ENCODE peak calls at places on chromosome 3, in six cellular contexts. J, O, V, Y, E and L are unnamed samples.

GRCh38 chr3:144770291-144770690 is 798.7 kb downstream of the DIPK2A start:
- DNase-seq in J (no peak), Y (no peak), E (no peak), O (no peak), V (no peak), L (no peak)

GRCh38 chr3:14156843-14157561 is 21.4 kb downstream of the XPC start:
- DNase-seq in O (no peak), Y (no peak), J (no peak), E (no peak), V (no peak), L (peak)

GRCh38 chr3:193403307-193403706 is 24.8 kb upstream of the ATP13A5 start:
- DNase-seq in V (no peak), O (no peak), J (no peak), Y (no peak), E (no peak), L (no peak)

GRCh38 chr3:57382933-57383332 is 90.4 kb upstream of the ASB14 start:
- DNase-seq in V (no peak), E (no peak), Y (no peak), J (no peak), O (no peak), L (no peak)

GRCh38 chr3:66107855-66108254 is 69.1 kb upstream of the MAGI1 start:
- DNase-seq in J (no peak), O (no peak), E (no peak), V (no peak), Y (peak), L (no peak)

GRCh38 chr3:66991478-66991877 is 6.6 kb upstream of the KBTBD8 start:
- DNase-seq in Y (no peak), V (no peak), J (no peak), O (no peak), E (no peak), L (no peak)

GRCh38 chr3:133412511-133413165 is 12.8 kb downstream of the BFSP2 start:
- DNase-seq in E (no peak), O (peak), J (no peak), Y (no peak), V (no peak), L (no peak)

GRCh38 chr3:31253782-31254181 is 278.9 kb upstream of the STT3B start:
- DNase-seq in O (no peak), V (no peak), J (no peak), E (no peak), Y (no peak), L (no peak)

GRCh38 chr3:152356870-152357276 is 88.1 kb downstream of the MBNL1 start:
- DNase-seq in O (no peak), Y (no peak), V (no peak), E (no peak), J (no peak), L (no peak)

GRCh38 chr3:161284989-161285388 is 63.9 kb downstream of the NMD3 start:
- DNase-seq in V (no peak), J (no peak), E (peak), Y (no peak), O (no peak), L (no peak)

GRCh38 chr3:186281172-186281571 is 80.9 kb downstream of the DGKG start:
- DNase-seq in V (no peak), J (no peak), E (no peak), Y (no peak), O (no peak), L (no peak)

GRCh38 chr3:180382781-180383180 is 219.2 kb upstream of the TTC14 start:
- DNase-seq in J (no peak), E (no peak), O (no peak), V (no peak), Y (no peak), L (no peak)

GRCh38 chr3:71332813-71333212 is 250.7 kb downstream of the FOXP1 start:
- DNase-seq in E (no peak), O (no peak), J (no peak), V (no peak), Y (no peak), L (no peak)

GRCh38 chr3:42070089-42070885 is 20.9 kb upstream of the TRAK1 start:
- DNase-seq in Y (no peak), J (no peak), E (no peak), V (peak), O (no peak), L (no peak)

GRCh38 chr3:16937421-16937820 is 52.7 kb downstream of the PLCL2 start:
- DNase-seq in O (no peak), J (no peak), V (no peak), E (no peak), Y (no peak), L (no peak)

GRCh38 chr3:74295479-74295878 is 319.0 kb downstream of the CNTN3 start:
- DNase-seq in Y (no peak), O (no peak), J (no peak), E (no peak), V (no peak), L (no peak)

GRCh38 chr3:43017038-43017437 is 37.9 kb downstream of the GASK1A start:
- DNase-seq in V (no peak), J (no peak), E (no peak), O (no peak), Y (no peak), L (no peak)

GRCh38 chr3:10334042-10334441 is 13.1 kb upstream of the SEC13 start:
- DNase-seq in V (no peak), E (no peak), J (no peak), O (no peak), Y (no peak), L (no peak)

GRCh38 chr3:121064121-121064520 is 156.1 kb downstream of the STXBP5L start:
- DNase-seq in O (no peak), V (no peak), J (no peak), Y (no peak), E (no peak), L (no peak)

GRCh38 chr3:38578551-38578950 is 70.9 kb downstream of the SCN5A start:
- DNase-seq in E (no peak), O (no peak), J (peak), V (no peak), Y (no peak), L (peak)

GRCh38 chr3:79664444-79664843 is 103.4 kb downstream of the ROBO1 start:
- DNase-seq in V (no peak), Y (no peak), E (no peak), J (no peak), O (no peak), L (no peak)

GRCh38 chr3:79672075-79672474 is 95.7 kb downstream of the ROBO1 start:
- DNase-seq in E (no peak), O (no peak), Y (no peak), V (no peak), J (no peak), L (no peak)

GRCh38 chr3:79670178-79670577 is 97.6 kb downstream of the ROBO1 start:
- DNase-seq in E (no peak), J (no peak), O (no peak), V (no peak), Y (no peak), L (no peak)
- H3K4me3 ChIP-seq in E (no peak), J (no peak), O (no peak), V (no peak), Y (no peak), L (no peak)

GRCh38 chr3:44939581-44940036 is 36.4 kb downstream of the ZDHHC3 start:
- DNase-seq in V (no peak), E (no peak), J (no peak), O (no peak), Y (no peak), L (no peak)
- TF ChIP-seq POLR2AphosphoS5 in V (no peak), E (no peak), J (no peak), O (no peak), Y (no peak), L (no peak)

GRCh38 chr3:184234671-184235380 is 5.4 kb downstream of the VWA5B2 start:
- DNase-seq in Y (no peak), E (no peak), O (no peak), J (no peak), V (no peak), L (no peak)

GRCh38 chr3:184234224-184234623 is 4.8 kb downstream of the VWA5B2 start:
- DNase-seq in E (peak), O (no peak), V (no peak), Y (no peak), J (peak), L (no peak)

GRCh38 chr3:184236033-184236410 is 6.6 kb downstream of the VWA5B2 start:
- DNase-seq in V (no peak), J (no peak), E (no peak), O (no peak), Y (no peak), L (no peak)

GRCh38 chr3:184236636-184237035 is 7.3 kb downstream of the VWA5B2 start:
- DNase-seq in V (no peak), Y (no peak), J (no peak), O (no peak), E (no peak), L (no peak)

GRCh38 chr3:184235381-184236032 is 6.1 kb downstream of the VWA5B2 start:
- DNase-seq in Y (no peak), J (no peak), V (no peak), E (no peak), O (no peak), L (no peak)
- H3K4me3 ChIP-seq in Y (no peak), J (no peak), V (no peak), E (no peak), O (no peak), L (no peak)

GRCh38 chr3:167346171-167346570 is 33.9 kb downstream of the ZBBX start:
- DNase-seq in E (no peak), O (no peak), Y (no peak), V (no peak), J (no peak), L (no peak)
- TF ChIP-seq POLR2AphosphoS5 in E (no peak), O (no peak), Y (no peak), V (no peak), J (no peak), L (no peak)

GRCh38 chr3:15779111-15779510 is 18.7 kb downstream of the ANKRD28 start:
- DNase-seq in Y (no peak), O (no peak), V (no peak), E (no peak), J (no peak), L (no peak)

GRCh38 chr3:15782429-15782828 is 15.3 kb downstream of the ANKRD28 start:
- DNase-seq in J (no peak), V (no peak), E (no peak), O (no peak), Y (no peak), L (no peak)

GRCh38 chr3:15781131-15781530 is 16.6 kb downstream of the ANKRD28 start:
- DNase-seq in E (no peak), V (no peak), J (no peak), O (no peak), Y (no peak), L (no peak)

GRCh38 chr3:15781637-15782402 is 16.0 kb downstream of the ANKRD28 start:
- DNase-seq in O (no peak), V (no peak), Y (no peak), J (no peak), E (no peak), L (no peak)

GRCh38 chr3:15783361-15783969 is 14.3 kb downstream of the ANKRD28 start:
- DNase-seq in J (no peak), O (no peak), E (no peak), V (no peak), Y (no peak), L (no peak)
- H3K4me3 ChIP-seq in J (no peak), O (no peak), E (no peak), V (no peak), Y (no peak), L (no peak)